ENCODE peak calls at places on chromosome 13, in four cellular contexts. U, A, Q and W are unnamed samples.

GRCh38 chr13:30396434-30397075 is 25.7 kb upstream of the UBE2L5 start:
- DNase-seq in U (no peak), Q (peak), A (no peak), W (peak)

GRCh38 chr13:109744512-109745051 is 41.8 kb downstream of the IRS2 start:
- DNase-seq in Q (peak), A (no peak), U (no peak), W (no peak)

GRCh38 chr13:26855921-26856320 is 95.3 kb upstream of the GPR12 start:
- DNase-seq in A (no peak), U (no peak), Q (no peak), W (no peak)

GRCh38 chr13:112079696-112080095 is 12.7 kb downstream of the SOX1 start:
- DNase-seq in A (no peak), U (no peak), Q (no peak), W (peak)

GRCh38 chr13:25468330-25469178 is 96.8 kb downstream of the ATP8A2 start:
- DNase-seq in U (no peak), Q (no peak), A (peak), W (no peak)

GRCh38 chr13:27005556-27005955 is 166.1 kb downstream of the USP12 start:
- DNase-seq in A (peak), Q (no peak), U (no peak), W (no peak)

GRCh38 chr13:112444001-112444311 is 67.8 kb downstream of the SPACA7 start:
- DNase-seq in Q (peak), A (peak), U (no peak), W (peak)

GRCh38 chr13:96779691-96780090 is 214.6 kb downstream of the OXGR1 start:
- DNase-seq in U (no peak), A (no peak), Q (no peak), W (peak)

GRCh38 chr13:88701551-88701950 is 1030.4 kb downstream of the SLITRK5 start:
- DNase-seq in Q (peak), U (no peak), A (no peak), W (no peak)

GRCh38 chr13:44350775-44351504 is 22.7 kb upstream of the SERP2 start:
- DNase-seq in Q (no peak), U (no peak), A (no peak), W (no peak)

GRCh38 chr13:99960663-99961440 is 10.7 kb downstream of the ZIC5 start:
- DNase-seq in Q (no peak), U (no peak), A (no peak), W (no peak)

GRCh38 chr13:30172593-30173300 is 134.6 kb downstream of the KATNAL1 start:
- DNase-seq in Q (no peak), A (no peak), U (no peak), W (no peak)

GRCh38 chr13:113654175-113654560 is 3.8 kb downstream of the ATP4B start:
- DNase-seq in A (no peak), Q (no peak), U (no peak), W (no peak)

GRCh38 chr13:57633950-57634828 is 2.6 kb downstream of the PCDH17 start:
- DNase-seq in U (no peak), Q (no peak), A (peak), W (no peak)

GRCh38 chr13:84574851-84575250 is 692.6 kb upstream of the SLITRK1 start:
- DNase-seq in Q (peak), U (no peak), A (no peak), W (peak)

GRCh38 chr13:112078879-112079526 is 12.1 kb downstream of the SOX1 start:
- DNase-seq in A (no peak), Q (no peak), U (no peak), W (no peak)

GRCh38 chr13:111899714-111900389 is 167.1 kb upstream of the SOX1 start:
- DNase-seq in Q (no peak), U (no peak), A (no peak), W (no peak)

GRCh38 chr13:98828614-98829013 is 76.1 kb upstream of the SLC15A1 start:
- DNase-seq in A (no peak), U (no peak), Q (no peak), W (no peak)

GRCh38 chr13:45895880-45896279 is 44.3 kb upstream of the SIAH3 start:
- DNase-seq in A (no peak), U (no peak), Q (no peak), W (no peak)

GRCh38 chr13:68124437-68125086 is 894.4 kb upstream of the PCDH9 start:
- DNase-seq in Q (no peak), U (no peak), A (no peak), W (no peak)